ENCODE peak calls at places on chromosome 1, in four cellular contexts. One of them, this sample, is unnamed.

GRCh38 chr1:108815566-108815965 is 41.3 kb downstream of the AKNAD1 start:
- DNase-seq in left lobe of liver: no peak
- DNase-seq in NCI-H774: no peak
- DNase-seq in iPS-NIHi11: no peak
- DNase-seq in this sample: no peak

GRCh38 chr1:235825229-235825628 is 41.5 kb downstream of the LYST start:
- DNase-seq in NCI-H774: no peak
- DNase-seq in iPS-NIHi11: no peak
- DNase-seq in left lobe of liver: no peak
- DNase-seq in this sample: no peak

GRCh38 chr1:21781971-21782867 is 730 bp downstream of the USP48 start:
- DNase-seq in iPS-NIHi11: peak
- DNase-seq in NCI-H774: no peak
- DNase-seq in left lobe of liver: no peak
- DNase-seq in this sample: no peak

GRCh38 chr1:183019860-183020259 is 3.4 kb upstream of the LAMC1 start:
- DNase-seq in left lobe of liver: peak
- DNase-seq in NCI-H774: peak
- DNase-seq in iPS-NIHi11: peak
- DNase-seq in this sample: peak

GRCh38 chr1:151213560-151213959 is 15.2 kb downstream of the PIP5K1A start:
- DNase-seq in NCI-H774: no peak
- DNase-seq in iPS-NIHi11: no peak
- DNase-seq in left lobe of liver: no peak
- DNase-seq in this sample: no peak

GRCh38 chr1:152630596-152630995 is 7.7 kb upstream of the LCE3A start:
- DNase-seq in left lobe of liver: no peak
- DNase-seq in NCI-H774: no peak
- DNase-seq in iPS-NIHi11: no peak
- DNase-seq in this sample: no peak

GRCh38 chr1:171468120-171468790 is 17.1 kb upstream of the PRRC2C start:
- DNase-seq in left lobe of liver: no peak
- DNase-seq in iPS-NIHi11: no peak
- DNase-seq in NCI-H774: no peak
- DNase-seq in this sample: no peak

GRCh38 chr1:8822383-8823294 is 5.2 kb upstream of the RERE start:
- DNase-seq in left lobe of liver: peak
- DNase-seq in NCI-H774: no peak
- DNase-seq in iPS-NIHi11: no peak
- DNase-seq in this sample: no peak

GRCh38 chr1:30852026-30852425 is 56.5 kb downstream of the SDC3 start:
- DNase-seq in NCI-H774: no peak
- DNase-seq in iPS-NIHi11: no peak
- DNase-seq in left lobe of liver: peak
- DNase-seq in this sample: peak

This sample was measured in right lobe of liver.